ENCODE peak calls at places on chromosomes 3 and 15, in six cellular contexts. One of them, this sample, is unnamed.

GRCh38 chr3:13477946-13478345 is 2.2 kb upstream of the HDAC11 start:
- DNase-seq in sigmoid colon: no peak
- DNase-seq in OCI-LY7: no peak
- DNase-seq in foreskin fibroblast: no peak
- DNase-seq in left ventricle myocardium inferior: no peak
- DNase-seq in IMR-90: no peak
- DNase-seq in this sample: no peak

GRCh38 chr3:12148183-12148940 is 10.3 kb downstream of the TIMP4 start:
- DNase-seq in sigmoid colon: peak; percentile 80
- DNase-seq in OCI-LY7: no peak
- DNase-seq in foreskin fibroblast: peak; percentile 94
- DNase-seq in left ventricle myocardium inferior: peak; percentile 49
- DNase-seq in IMR-90: no peak
- DNase-seq in this sample: no peak

GRCh38 chr3:190862209-190863118 is at the start of gene GMNC:
- DNase-seq in sigmoid colon: peak; percentile 89
- DNase-seq in OCI-LY7: no peak
- DNase-seq in foreskin fibroblast: peak; percentile 63
- DNase-seq in left ventricle myocardium inferior: peak; percentile 86
- DNase-seq in IMR-90: peak; percentile 48
- DNase-seq in this sample: peak; percentile 48

GRCh38 chr3:25582242-25582641 is 82.5 kb downstream of the TOP2B start:
- DNase-seq in sigmoid colon: no peak
- DNase-seq in OCI-LY7: no peak
- DNase-seq in foreskin fibroblast: peak; percentile 46
- DNase-seq in left ventricle myocardium inferior: no peak
- DNase-seq in IMR-90: peak; percentile 96
- DNase-seq in this sample: no peak

GRCh38 chr3:72230774-72231379 is 445.9 kb upstream of the PROK2 start:
- DNase-seq in sigmoid colon: no peak
- DNase-seq in OCI-LY7: no peak
- DNase-seq in foreskin fibroblast: peak; percentile 23
- DNase-seq in left ventricle myocardium inferior: no peak
- DNase-seq in IMR-90: no peak
- DNase-seq in this sample: no peak

GRCh38 chr15:39657714-39658113 is 76.8 kb downstream of the THBS1 start:
- DNase-seq in sigmoid colon: no peak
- DNase-seq in OCI-LY7: no peak
- DNase-seq in foreskin fibroblast: peak; percentile 52
- DNase-seq in left ventricle myocardium inferior: no peak
- DNase-seq in IMR-90: peak; percentile 66
- DNase-seq in this sample: no peak

GRCh38 chr3:15556512-15556911 is 35.0 kb upstream of the COLQ start:
- DNase-seq in sigmoid colon: no peak
- DNase-seq in OCI-LY7: peak; percentile 75
- DNase-seq in foreskin fibroblast: no peak
- DNase-seq in left ventricle myocardium inferior: no peak
- DNase-seq in IMR-90: no peak
- DNase-seq in this sample: no peak

GRCh38 chr3:59573911-59574310 is 524.1 kb upstream of the CFAP20DC start:
- DNase-seq in sigmoid colon: peak; percentile 74
- DNase-seq in OCI-LY7: no peak
- DNase-seq in foreskin fibroblast: peak; percentile 91
- DNase-seq in left ventricle myocardium inferior: peak; percentile 24
- DNase-seq in IMR-90: peak; percentile 88
- DNase-seq in this sample: no peak

GRCh38 chr3:13718437-13718836 is 161.4 kb downstream of the WNT7A start:
- DNase-seq in sigmoid colon: peak; percentile 48
- DNase-seq in OCI-LY7: no peak
- DNase-seq in foreskin fibroblast: no peak
- DNase-seq in left ventricle myocardium inferior: no peak
- DNase-seq in IMR-90: no peak
- DNase-seq in this sample: no peak

GRCh38 chr3:138440596-138440995 is 6.2 kb downstream of the ESYT3 start:
- DNase-seq in sigmoid colon: no peak
- DNase-seq in OCI-LY7: no peak
- DNase-seq in foreskin fibroblast: peak; percentile 65
- DNase-seq in left ventricle myocardium inferior: no peak
- DNase-seq in IMR-90: peak; percentile 23
- DNase-seq in this sample: no peak

GRCh38 chr15:99998661-99999101 is 265.4 kb upstream of the LYSMD4 start:
- DNase-seq in sigmoid colon: no peak
- DNase-seq in OCI-LY7: no peak
- DNase-seq in foreskin fibroblast: no peak
- DNase-seq in left ventricle myocardium inferior: no peak
- DNase-seq in IMR-90: peak; percentile 1
- DNase-seq in this sample: no peak

GRCh38 chr15:81117136-81117535 is 16.9 kb upstream of the CFAP161 start:
- DNase-seq in sigmoid colon: no peak
- DNase-seq in OCI-LY7: no peak
- DNase-seq in foreskin fibroblast: peak; percentile 61
- DNase-seq in left ventricle myocardium inferior: no peak
- DNase-seq in IMR-90: peak; percentile 66
- DNase-seq in this sample: no peak

GRCh38 chr3:111080357-111080937 is 8.8 kb downstream of the NECTIN3 start:
- DNase-seq in sigmoid colon: no peak
- DNase-seq in OCI-LY7: peak; percentile 0
- DNase-seq in foreskin fibroblast: peak; percentile 74
- DNase-seq in left ventricle myocardium inferior: no peak
- DNase-seq in IMR-90: peak; percentile 78
- DNase-seq in this sample: no peak

GRCh38 chr3:71984843-71985594 is 200.1 kb upstream of the PROK2 start:
- DNase-seq in sigmoid colon: no peak
- DNase-seq in OCI-LY7: peak; percentile 87
- DNase-seq in foreskin fibroblast: no peak
- DNase-seq in left ventricle myocardium inferior: no peak
- DNase-seq in IMR-90: no peak
- DNase-seq in this sample: peak; percentile 61

GRCh38 chr15:78685157-78685830 is 44.3 kb upstream of the CHRNB4 start:
- DNase-seq in sigmoid colon: no peak
- DNase-seq in OCI-LY7: no peak
- DNase-seq in foreskin fibroblast: no peak
- DNase-seq in left ventricle myocardium inferior: no peak
- DNase-seq in IMR-90: no peak
- DNase-seq in this sample: no peak

GRCh38 chr3:129249284-129250065 is at the start of gene COPG1:
- DNase-seq in sigmoid colon: peak; percentile 92
- DNase-seq in OCI-LY7: peak; percentile 92
- DNase-seq in foreskin fibroblast: peak; percentile 96
- DNase-seq in left ventricle myocardium inferior: peak; percentile 86
- DNase-seq in IMR-90: peak; percentile 87
- DNase-seq in this sample: peak; percentile 89

GRCh38 chr15:87781959-87782625 is 474.4 kb downstream of the NTRK3 start:
- DNase-seq in sigmoid colon: no peak
- DNase-seq in OCI-LY7: no peak
- DNase-seq in foreskin fibroblast: no peak
- DNase-seq in left ventricle myocardium inferior: no peak
- DNase-seq in IMR-90: no peak
- DNase-seq in this sample: no peak

GRCh38 chr3:15102256-15102655 is 3.3 kb upstream of the RBSN start:
- DNase-seq in sigmoid colon: peak; percentile 95
- DNase-seq in OCI-LY7: no peak
- DNase-seq in foreskin fibroblast: peak; percentile 63
- DNase-seq in left ventricle myocardium inferior: peak; percentile 84
- DNase-seq in IMR-90: no peak
- DNase-seq in this sample: no peak

GRCh38 chr3:74801924-74802323 is 187.5 kb upstream of the CNTN3 start:
- DNase-seq in sigmoid colon: no peak
- DNase-seq in OCI-LY7: no peak
- DNase-seq in foreskin fibroblast: no peak
- DNase-seq in left ventricle myocardium inferior: no peak
- DNase-seq in IMR-90: no peak
- DNase-seq in this sample: no peak

GRCh38 chr15:66862111-66862815 is 160.2 kb downstream of the SMAD6 start:
- DNase-seq in sigmoid colon: no peak
- DNase-seq in OCI-LY7: no peak
- DNase-seq in foreskin fibroblast: peak; percentile 61
- DNase-seq in left ventricle myocardium inferior: no peak
- DNase-seq in IMR-90: no peak
- DNase-seq in this sample: no peak

GRCh38 chr3:172125053-172125452 is 85.7 kb downstream of the FNDC3B start:
- DNase-seq in sigmoid colon: no peak
- DNase-seq in OCI-LY7: no peak
- DNase-seq in foreskin fibroblast: peak; percentile 62
- DNase-seq in left ventricle myocardium inferior: no peak
- DNase-seq in IMR-90: no peak
- DNase-seq in this sample: no peak
- TF ChIP-seq CTCF in sigmoid colon: no peak
- TF ChIP-seq CTCF in OCI-LY7: no peak
- TF ChIP-seq CTCF in foreskin fibroblast: no peak
- TF ChIP-seq CTCF in left ventricle myocardium inferior: no peak
- TF ChIP-seq CTCF in IMR-90: no peak
- TF ChIP-seq CTCF in this sample: no peak

DNA sequence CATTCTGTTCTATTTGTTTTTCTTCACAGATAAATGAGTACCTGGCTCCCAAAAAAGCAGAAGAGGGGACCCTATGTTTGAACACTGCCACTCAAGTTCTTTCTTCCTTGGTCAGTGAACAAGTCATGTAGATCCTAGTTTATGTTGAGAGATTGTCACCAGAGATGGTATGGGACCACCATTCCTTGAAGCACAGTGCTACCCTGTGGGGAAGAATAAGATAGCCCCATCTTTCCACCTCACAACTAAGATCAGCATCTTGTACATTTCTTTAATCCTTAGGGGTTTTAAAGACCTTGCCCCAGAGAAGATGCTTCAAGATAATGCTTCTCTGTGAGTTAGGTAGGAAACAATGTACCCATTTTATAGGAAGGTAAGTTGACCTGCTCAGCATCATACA is 233.5 kb upstream of the WNT5A start:
- DNase-seq in sigmoid colon: no peak
- DNase-seq in OCI-LY7: peak; percentile 72
- DNase-seq in foreskin fibroblast: peak; percentile 47
- DNase-seq in left ventricle myocardium inferior: no peak
- DNase-seq in IMR-90: peak; percentile 80
- DNase-seq in this sample: no peak
- TF ChIP-seq CTCF in sigmoid colon: no peak
- TF ChIP-seq CTCF in OCI-LY7: peak; percentile 74
- TF ChIP-seq CTCF in foreskin fibroblast: peak; percentile 32
- TF ChIP-seq CTCF in left ventricle myocardium inferior: peak; percentile 10
- TF ChIP-seq CTCF in IMR-90: peak; percentile 67
- TF ChIP-seq CTCF in this sample: no peak

GRCh38 chr15:52078197-52078875 is 34.2 kb downstream of the BCL2L10 start:
- DNase-seq in sigmoid colon: no peak
- DNase-seq in OCI-LY7: no peak
- DNase-seq in foreskin fibroblast: no peak
- DNase-seq in left ventricle myocardium inferior: no peak
- DNase-seq in IMR-90: no peak
- DNase-seq in this sample: no peak

GRCh38 chr15:52080993-52081392 is 31.6 kb downstream of the BCL2L10 start:
- DNase-seq in sigmoid colon: no peak
- DNase-seq in OCI-LY7: no peak
- DNase-seq in foreskin fibroblast: no peak
- DNase-seq in left ventricle myocardium inferior: no peak
- DNase-seq in IMR-90: no peak
- DNase-seq in this sample: no peak

GRCh38 chr15:52080031-52080430 is 32.5 kb downstream of the BCL2L10 start:
- DNase-seq in sigmoid colon: no peak
- DNase-seq in OCI-LY7: no peak
- DNase-seq in foreskin fibroblast: no peak
- DNase-seq in left ventricle myocardium inferior: no peak
- DNase-seq in IMR-90: no peak
- DNase-seq in this sample: no peak

GRCh38 chr15:52078876-52079700 is 33.5 kb downstream of the BCL2L10 start:
- DNase-seq in sigmoid colon: peak; percentile 88
- DNase-seq in OCI-LY7: peak; percentile 87
- DNase-seq in foreskin fibroblast: peak; percentile 71
- DNase-seq in left ventricle myocardium inferior: peak; percentile 81
- DNase-seq in IMR-90: peak; percentile 56
- DNase-seq in this sample: peak; percentile 92

GRCh38 chr15:52076889-52077781 is 35.4 kb downstream of the BCL2L10 start:
- DNase-seq in sigmoid colon: no peak
- DNase-seq in OCI-LY7: no peak
- DNase-seq in foreskin fibroblast: peak; percentile 90
- DNase-seq in left ventricle myocardium inferior: no peak
- DNase-seq in IMR-90: peak; percentile 90
- DNase-seq in this sample: no peak
- TF ChIP-seq CTCF in sigmoid colon: no peak
- TF ChIP-seq CTCF in OCI-LY7: no peak
- TF ChIP-seq CTCF in foreskin fibroblast: no peak
- TF ChIP-seq CTCF in left ventricle myocardium inferior: no peak
- TF ChIP-seq CTCF in IMR-90: no peak
- TF ChIP-seq CTCF in this sample: no peak

GRCh38 chr3:18443670-18444596 is 18.8 kb upstream of the SATB1 start:
- DNase-seq in sigmoid colon: peak; percentile 71
- DNase-seq in OCI-LY7: no peak
- DNase-seq in foreskin fibroblast: peak; percentile 55
- DNase-seq in left ventricle myocardium inferior: peak; percentile 12
- DNase-seq in IMR-90: no peak
- DNase-seq in this sample: peak; percentile 18

GRCh38 chr3:18445421-18446066 is 20.4 kb upstream of the SATB1 start:
- DNase-seq in sigmoid colon: peak; percentile 63
- DNase-seq in OCI-LY7: no peak
- DNase-seq in foreskin fibroblast: peak; percentile 9
- DNase-seq in left ventricle myocardium inferior: no peak
- DNase-seq in IMR-90: no peak
- DNase-seq in this sample: peak; percentile 87

GRCh38 chr3:18446067-18446793 is 21.1 kb upstream of the SATB1 start:
- DNase-seq in sigmoid colon: no peak
- DNase-seq in OCI-LY7: no peak
- DNase-seq in foreskin fibroblast: peak; percentile 15
- DNase-seq in left ventricle myocardium inferior: no peak
- DNase-seq in IMR-90: no peak
- DNase-seq in this sample: no peak

GRCh38 chr3:18442743-18443669 is 17.9 kb upstream of the SATB1 start:
- DNase-seq in sigmoid colon: no peak
- DNase-seq in OCI-LY7: no peak
- DNase-seq in foreskin fibroblast: no peak
- DNase-seq in left ventricle myocardium inferior: no peak
- DNase-seq in IMR-90: no peak
- DNase-seq in this sample: peak; percentile 43

DNA sequence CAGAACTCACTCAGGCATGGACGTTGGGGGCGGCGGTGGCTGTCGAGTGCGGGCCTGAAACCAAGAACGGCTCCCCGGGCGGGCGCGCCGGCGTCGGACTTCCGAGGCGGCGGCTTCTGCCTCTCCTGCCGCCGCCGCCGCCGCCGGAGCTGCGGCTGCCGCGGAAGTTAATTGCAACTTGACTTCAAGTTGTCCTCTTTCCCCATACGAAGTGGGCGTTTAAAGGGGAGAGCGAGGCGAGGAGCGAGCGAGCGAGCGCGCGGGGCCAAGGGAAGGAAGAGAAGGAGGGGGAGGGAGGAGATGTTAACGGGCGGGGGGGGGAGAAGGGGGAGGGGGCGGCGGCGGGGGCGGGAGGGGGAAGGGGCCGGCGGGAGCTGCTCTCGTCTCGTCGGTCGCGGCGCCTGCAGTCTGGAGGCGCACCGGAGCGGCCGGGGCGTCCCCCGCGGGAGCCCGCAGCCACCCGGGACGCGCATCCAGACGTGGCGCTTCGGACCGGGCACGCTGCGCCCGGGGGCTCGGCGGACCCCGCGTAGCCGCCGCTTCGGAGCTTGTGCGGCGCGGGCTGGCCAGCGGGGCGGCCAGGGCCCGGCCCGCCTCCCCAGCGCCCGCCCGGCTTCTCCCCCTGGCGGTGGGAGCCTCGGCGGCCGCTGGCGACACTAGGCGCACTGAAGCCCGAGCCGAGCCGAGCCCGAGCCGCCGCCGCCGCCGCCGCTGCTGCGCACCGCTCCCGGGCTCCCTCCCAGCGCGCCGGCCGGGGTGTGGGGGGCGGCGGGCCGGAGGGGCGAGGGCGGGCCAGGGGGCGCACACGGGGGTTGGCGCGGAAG is 19.7 kb upstream of the SATB1 start:
- DNase-seq in sigmoid colon: peak; percentile 82
- DNase-seq in OCI-LY7: peak; percentile 60
- DNase-seq in foreskin fibroblast: peak; percentile 86
- DNase-seq in left ventricle myocardium inferior: peak; percentile 68
- DNase-seq in IMR-90: peak; percentile 40
- DNase-seq in this sample: peak; percentile 83
- TF ChIP-seq CTCF in sigmoid colon: no peak
- TF ChIP-seq CTCF in OCI-LY7: no peak
- TF ChIP-seq CTCF in foreskin fibroblast: no peak
- TF ChIP-seq CTCF in left ventricle myocardium inferior: peak; percentile 59
- TF ChIP-seq CTCF in IMR-90: peak; percentile 57
- TF ChIP-seq CTCF in this sample: no peak

This sample was measured in activated CD8-positive, alpha-beta T cell treated with anti-CD3 and anti-CD28 coated beads for 36 hours.